ENCODE peak calls at places on chromosomes 7 and 10, in four cellular contexts. T is GM23248, K is PC-3, Z is DND-41. J is an unnamed sample.

GRCh38 chr10:3636356-3637181 is 148.4 kb downstream of the KLF6 start:
- DNase-seq in T (peak), K (peak), Z (no peak), J (no peak)

GRCh38 chr7:158033196-158033595 is 554.4 kb downstream of the PTPRN2 start:
- DNase-seq in T (no peak), K (no peak), Z (no peak), J (no peak)

GRCh38 chr10:17665742-17666141 is 21.8 kb downstream of the STAM start:
- DNase-seq in T (peak), K (peak), Z (no peak), J (peak)

GRCh38 chr7:80294321-80294720 is 159.7 kb downstream of the GNAI1 start:
- DNase-seq in T (peak), K (no peak), Z (no peak), J (peak)

GRCh38 chr7:13965077-13965476 is 24.4 kb downstream of the ETV1 start:
- DNase-seq in T (no peak), K (no peak), Z (no peak), J (no peak)

GRCh38 chr7:77289387-77289786 is 89.8 kb upstream of the FGL2 start:
- DNase-seq in T (no peak), K (no peak), Z (no peak), J (no peak)

GRCh38 chr10:75243426-75243825 is 7.7 kb upstream of the COMTD1 start:
- DNase-seq in T (no peak), K (no peak), Z (no peak), J (no peak)

GRCh38 chr10:86149264-86149663 is 217.3 kb downstream of the GRID1 start:
- DNase-seq in T (no peak), K (no peak), Z (no peak), J (no peak)

GRCh38 chr7:83130191-83130590 is 32.5 kb downstream of the PCLO start:
- DNase-seq in T (no peak), K (no peak), Z (no peak), J (no peak)

GRCh38 chr10:122121059-122121458 is 132.1 kb downstream of the TACC2 start:
- DNase-seq in T (no peak), K (no peak), Z (no peak), J (no peak)

GRCh38 chr7:121313220-121313792 is 15.5 kb upstream of the WNT16 start:
- DNase-seq in T (peak), K (peak), Z (no peak), J (no peak)

GRCh38 chr10:94803307-94803706 is 40.8 kb downstream of the CYP2C19 start:
- DNase-seq in T (no peak), K (no peak), Z (no peak), J (no peak)

GRCh38 chr10:31000071-31000787 is 31.4 kb downstream of the ZNF438 start:
- DNase-seq in T (peak), K (no peak), Z (no peak), J (no peak)

GRCh38 chr7:106108988-106109387 is 3.1 kb downstream of the SYPL1 start:
- DNase-seq in T (no peak), K (no peak), Z (no peak), J (no peak)

GRCh38 chr10:106557053-106557452 is 607.5 kb downstream of the SORCS1 start:
- DNase-seq in T (peak), K (peak), Z (no peak), J (peak)

GRCh38 chr7:27095050-27095896 is 527 bp downstream of the HOXA1 start:
- DNase-seq in T (no peak), K (no peak), Z (no peak), J (no peak)

GRCh38 chr7:17939670-17940301 is 508 bp downstream of the SNX13 start:
- DNase-seq in T (peak), K (peak), Z (peak), J (peak)

GRCh38 chr7:105580022-105580740 is 1.1 kb downstream of the EFCAB10 start:
- DNase-seq in T (no peak), K (peak), Z (no peak), J (peak)

GRCh38 chr7:46577394-46577793 is 656.3 kb upstream of the IGFBP3 start:
- DNase-seq in T (no peak), K (no peak), Z (no peak), J (no peak)

GRCh38 chr10:6748981-6749630 is 169.0 kb upstream of the PRKCQ start:
- DNase-seq in T (peak), K (peak), Z (no peak), J (peak)

GRCh38 chr7:72430531-72430930 is 18.4 kb upstream of the CALN1 start:
- DNase-seq in T (no peak), K (no peak), Z (no peak), J (no peak)

GRCh38 chr7:56105508-56105907 is 768 bp downstream of the CHCHD2 start:
- DNase-seq in T (peak), K (peak), Z (peak), J (peak)

GRCh38 chr7:52826515-52826914 is 208.9 kb upstream of the POM121L12 start:
- DNase-seq in T (no peak), K (no peak), Z (no peak), J (no peak)

GRCh38 chr7:120829487-120829886 is 28.5 kb downstream of the TSPAN12 start:
- DNase-seq in T (no peak), K (no peak), Z (no peak), J (no peak)

GRCh38 chr7:19122018-19122588 is 4.7 kb upstream of the TWIST1 start:
- DNase-seq in T (peak), K (peak), Z (no peak), J (peak)

GRCh38 chr10:91433620-91434019 is 23.5 kb downstream of the HECTD2 start:
- DNase-seq in T (no peak), K (peak), Z (no peak), J (no peak)

GRCh38 chr10:3757638-3758490 is 27.1 kb downstream of the KLF6 start:
- DNase-seq in T (peak), K (peak), Z (no peak), J (no peak)

GRCh38 chr10:132973903-132974241 is 31.5 kb upstream of the CFAP46 start:
- DNase-seq in T (no peak), K (no peak), Z (no peak), J (no peak)

GRCh38 chr10:36096571-36096970 is 454.5 kb upstream of the FZD8 start:
- DNase-seq in T (peak), K (peak), Z (no peak), J (no peak)

GRCh38 chr7:73442222-73442902 is 8.8 kb downstream of the FZD9 start:
- DNase-seq in T (no peak), K (no peak), Z (no peak), J (no peak)

GRCh38 chr7:146172112-146172511 is 55.5 kb downstream of the CNTNAP2 start:
- DNase-seq in T (no peak), K (peak), Z (no peak), J (no peak)

GRCh38 chr7:128922496-128923410 is 12.2 kb upstream of the KCP start:
- DNase-seq in T (no peak), K (no peak), Z (no peak), J (no peak)

GRCh38 chr10:6918305-6918704 is 338.2 kb upstream of the PRKCQ start:
- DNase-seq in T (peak), K (no peak), Z (peak), J (no peak)

GRCh38 chr7:151411551-151411950 is 1.7 kb upstream of the WDR86 start:
- DNase-seq in T (no peak), K (no peak), Z (no peak), J (no peak)

GRCh38 chr7:151408839-151409554 is 841 bp downstream of the WDR86 start:
- DNase-seq in T (no peak), K (no peak), Z (peak), J (peak)

GRCh38 chr7:151409555-151410404 is at the start of gene WDR86:
- DNase-seq in T (no peak), K (no peak), Z (peak), J (no peak)

GRCh38 chr7:151412318-151412717 is 2.5 kb upstream of the WDR86 start:
- DNase-seq in T (no peak), K (no peak), Z (no peak), J (no peak)

DNA sequence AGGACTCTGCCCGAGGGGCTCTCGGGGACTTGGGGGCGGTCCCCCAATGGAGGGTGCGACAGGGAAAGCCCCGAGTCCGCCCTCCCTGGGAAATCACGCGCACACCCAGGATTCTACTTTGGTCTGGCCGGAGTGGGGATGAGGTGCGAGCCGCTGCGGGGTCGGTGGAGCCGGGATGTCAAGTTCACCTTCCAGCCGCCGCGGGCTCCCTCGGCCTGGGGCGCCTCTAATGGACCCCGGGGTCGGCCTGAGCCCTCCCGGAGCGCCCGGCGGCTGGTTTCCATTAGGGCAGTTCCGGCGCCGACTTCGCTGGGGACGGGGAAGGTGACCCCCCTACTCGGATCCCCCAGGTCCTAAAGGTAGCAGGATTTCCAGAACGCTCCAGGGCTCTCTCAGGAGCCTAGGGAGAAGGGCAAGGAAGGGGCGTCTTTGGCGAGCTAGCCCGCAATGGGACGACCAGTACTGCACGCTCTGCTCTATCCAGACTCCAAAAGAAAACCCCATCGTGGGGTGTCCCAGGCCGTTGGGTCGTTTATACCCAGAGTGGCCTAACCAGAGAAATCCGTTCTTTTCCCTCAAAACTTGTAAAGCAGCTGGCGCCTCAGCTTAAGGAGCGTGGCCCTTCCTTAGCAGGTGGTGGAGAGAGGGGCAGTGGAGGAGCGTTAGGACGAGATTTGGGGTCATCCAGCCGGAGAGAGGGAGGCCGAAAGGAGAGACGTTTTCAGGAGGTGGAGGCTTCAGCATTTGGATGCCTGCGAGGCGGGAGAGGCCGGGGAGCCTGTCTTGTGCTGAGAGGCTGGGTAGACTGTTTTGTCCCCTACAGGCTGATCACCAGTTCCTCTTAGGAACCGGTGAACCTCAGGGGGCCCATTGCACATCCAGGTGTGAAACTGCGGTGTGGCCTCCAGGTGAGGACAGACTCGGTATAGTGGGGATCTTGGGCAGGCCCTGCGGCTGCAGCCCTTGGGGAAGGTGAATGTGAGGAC is 860 bp upstream of the WDR86 start:
- DNase-seq in T (no peak), K (no peak), Z (no peak), J (peak)
- H3K9ac ChIP-seq in T (no peak), K (no peak), Z (peak), J (no peak)

DNA sequence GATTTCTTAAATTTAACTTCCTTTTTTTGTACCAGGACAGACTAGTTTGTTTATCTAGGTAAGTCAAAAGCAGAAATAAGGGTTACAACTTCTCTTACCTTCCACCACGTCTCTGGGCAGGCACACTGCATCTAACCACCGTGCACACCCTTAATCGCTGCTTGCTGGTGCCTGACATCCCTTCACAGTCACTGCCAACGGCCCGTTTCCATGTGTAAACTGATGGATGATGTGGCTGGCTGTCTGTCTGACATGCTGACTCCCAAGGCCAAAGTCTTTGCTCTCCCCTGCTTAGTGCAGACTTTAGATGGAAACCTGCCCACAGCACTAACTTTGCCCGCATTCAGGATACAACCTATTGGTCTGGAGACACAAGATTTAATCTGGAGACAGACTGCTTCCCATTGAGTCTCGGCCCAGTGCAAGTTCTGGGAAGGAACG is 1.1 kb downstream of the TMEM273 start:
- DNase-seq in T (no peak), K (no peak), Z (no peak), J (no peak)
- H3K4me3 ChIP-seq in T (no peak), K (no peak), Z (no peak), J (no peak)

DNA sequence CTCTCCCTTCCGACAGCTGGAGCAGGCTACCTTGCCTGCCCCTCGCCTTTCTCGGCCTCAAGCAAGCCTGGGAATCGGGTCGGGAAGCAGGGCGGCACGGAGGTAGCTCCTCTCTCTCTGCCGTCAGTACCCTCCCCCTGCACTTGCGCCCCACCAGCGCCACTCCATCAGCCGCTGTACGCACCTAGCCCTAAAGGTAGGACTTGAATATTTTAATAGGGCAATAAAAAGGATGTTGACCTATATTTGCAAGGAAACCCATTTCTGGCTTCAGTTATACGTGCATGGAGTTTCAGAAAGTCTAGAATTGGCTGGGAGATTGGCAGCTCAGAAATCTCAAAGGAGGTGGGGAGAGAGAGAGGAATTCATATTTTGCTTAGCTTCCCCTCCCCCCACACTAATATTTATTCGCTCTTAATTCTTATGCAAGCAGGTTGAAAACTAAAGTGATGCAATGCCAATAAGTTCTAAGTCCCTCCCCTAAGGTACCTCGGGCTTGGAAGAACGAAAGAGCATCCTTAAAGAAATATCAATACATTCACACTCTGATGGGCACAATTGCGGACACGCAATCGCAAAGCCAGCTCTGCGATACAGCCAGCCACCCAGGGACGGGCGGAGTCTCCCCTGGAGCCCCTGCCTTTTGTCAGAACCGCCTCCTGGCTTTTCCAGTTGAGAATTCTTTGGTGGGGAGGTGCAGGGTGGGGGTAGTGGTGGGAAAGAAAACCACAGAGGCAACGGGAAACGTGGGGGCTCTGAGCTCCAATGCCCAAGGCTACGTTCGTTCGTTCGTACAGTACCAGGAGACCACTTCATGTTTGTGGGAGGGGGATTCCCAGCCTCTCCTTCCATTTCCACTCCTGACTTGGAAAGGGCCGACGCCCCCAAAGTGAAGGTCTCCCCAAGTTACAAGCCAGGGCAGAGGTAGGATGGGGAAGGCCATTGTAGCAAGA is 1.4 kb downstream of the SHH start:
- DNase-seq in T (no peak), K (peak), Z (no peak), J (no peak)
- TF ChIP-seq EZH2 in T (no peak), K (peak), Z (no peak), J (peak)

GRCh38 chr10:44009891-44010290 is 361.2 kb upstream of the ZNF32 start:
- DNase-seq in T (no peak), K (peak), Z (no peak), J (no peak)

GRCh38 chr10:44008917-44009620 is 360.4 kb upstream of the ZNF32 start:
- DNase-seq in T (no peak), K (no peak), Z (no peak), J (no peak)

GRCh38 chr10:44010873-44011602 is 362.4 kb upstream of the ZNF32 start:
- DNase-seq in T (no peak), K (peak), Z (peak), J (no peak)

GRCh38 chr10:44006826-44007225 is 358.1 kb upstream of the ZNF32 start:
- DNase-seq in T (peak), K (no peak), Z (no peak), J (no peak)

DNA sequence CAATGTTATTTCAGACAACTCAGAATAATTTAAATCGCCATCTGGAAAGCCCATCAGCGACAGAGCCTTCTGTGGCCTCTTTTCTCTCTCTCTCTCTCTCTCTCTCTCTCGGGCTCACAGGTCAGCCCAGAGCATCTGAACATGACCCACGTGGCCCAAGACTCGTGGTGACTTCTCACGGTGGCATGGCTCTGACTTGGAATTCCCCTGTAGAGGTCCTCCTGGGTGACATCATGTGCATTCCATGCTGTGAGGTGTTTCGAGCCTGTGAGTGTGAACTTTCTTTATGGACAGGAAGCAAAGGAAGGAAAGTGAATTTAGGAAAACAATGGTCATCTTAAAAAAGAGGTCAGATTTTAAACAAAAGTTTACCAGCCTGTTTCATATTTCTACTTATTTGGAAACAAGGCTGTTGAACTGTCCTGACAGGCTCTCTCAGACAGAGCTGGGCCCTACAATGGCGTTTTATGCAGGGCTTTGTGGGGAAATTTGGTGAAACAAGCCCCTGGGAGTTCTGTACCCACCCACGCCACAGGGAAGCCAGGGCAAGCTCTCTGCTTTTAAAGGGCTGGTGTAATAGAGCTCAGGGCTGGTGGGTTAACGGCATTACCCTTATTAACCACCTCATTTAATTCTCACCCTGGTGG is 359.7 kb upstream of the ZNF32 start:
- DNase-seq in T (peak), K (peak), Z (no peak), J (peak)
- H3K9ac ChIP-seq in T (no peak), K (no peak), Z (no peak), J (no peak)

GRCh38 chr7:44177570-44178131 is 11.6 kb downstream of the GCK start:
- DNase-seq in T (peak), K (peak), Z (no peak), J (peak)

GRCh38 chr7:44183386-44183785 is 5.9 kb downstream of the GCK start:
- DNase-seq in T (no peak), K (no peak), Z (no peak), J (no peak)

GRCh38 chr7:44184221-44184873 is 4.9 kb downstream of the GCK start:
- DNase-seq in T (peak), K (peak), Z (no peak), J (peak)

GRCh38 chr7:44182827-44183226 is 6.4 kb downstream of the GCK start:
- DNase-seq in T (no peak), K (no peak), Z (no peak), J (no peak)

DNA sequence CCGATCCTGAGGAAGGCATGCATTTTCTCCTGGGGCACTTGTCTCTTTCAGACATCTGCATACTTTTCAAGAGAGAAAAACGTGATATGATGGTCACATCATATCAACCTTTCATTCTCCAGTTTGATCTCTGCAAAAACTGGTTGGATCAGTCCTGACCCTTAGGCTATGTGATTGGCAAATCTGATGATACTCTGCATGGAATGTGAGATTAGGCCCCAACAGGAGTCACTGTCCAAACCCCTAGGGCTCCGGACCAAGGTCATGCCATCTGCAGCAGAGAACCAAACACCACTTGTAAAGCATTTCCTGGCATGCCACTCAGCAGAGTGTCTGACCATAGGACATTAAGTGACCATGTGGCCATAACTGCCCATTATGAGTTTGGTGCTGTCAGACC is 8.6 kb downstream of the GCK start:
- DNase-seq in T (no peak), K (no peak), Z (no peak), J (no peak)
- H3K4me3 ChIP-seq in T (no peak), K (no peak), Z (no peak), J (no peak)